ENCODE peak calls at places on chromosomes 5 and 9, in nine cellular contexts. One of them, this sample, is unnamed.

GRCh38 chr5:172786736-172787462 is 15.9 kb upstream of the DUSP1 start:
- DNase-seq in stimulated activated CD4-positive, alpha-beta T cell treated with anti-CD3 and anti-CD28 coated beads, Interleukin-1b, Interleukin-23, amount 100 ng/mL, for 24 hours: no peak
- DNase-seq in left ventricle myocardium inferior: no peak
- DNase-seq in AML-193: no peak
- DNase-seq in BJ: no peak
- DNase-seq in HTR-8/SVneo: no peak
- DNase-seq in globus pallidus: no peak
- DNase-seq in NCI-H2029: no peak
- DNase-seq in ovary: no peak
- DNase-seq in this sample: no peak

GRCh38 chr5:92939428-92939827 is 641.6 kb downstream of the NR2F1-AS1 start:
- DNase-seq in globus pallidus: no peak
- DNase-seq in left ventricle myocardium inferior: no peak
- DNase-seq in BJ: no peak
- DNase-seq in AML-193: no peak
- DNase-seq in stimulated activated CD4-positive, alpha-beta T cell treated with anti-CD3 and anti-CD28 coated beads, Interleukin-1b, Interleukin-23, amount 100 ng/mL, for 24 hours: no peak
- DNase-seq in ovary: no peak
- DNase-seq in NCI-H2029: no peak
- DNase-seq in HTR-8/SVneo: no peak
- DNase-seq in this sample: no peak

GRCh38 chr5:143041972-143042770 is 272.0 kb downstream of the ARHGAP26 start:
- DNase-seq in stimulated activated CD4-positive, alpha-beta T cell treated with anti-CD3 and anti-CD28 coated beads, Interleukin-1b, Interleukin-23, amount 100 ng/mL, for 24 hours: no peak
- DNase-seq in ovary: no peak
- DNase-seq in globus pallidus: no peak
- DNase-seq in left ventricle myocardium inferior: no peak
- DNase-seq in HTR-8/SVneo: no peak
- DNase-seq in BJ: no peak
- DNase-seq in AML-193: no peak
- DNase-seq in NCI-H2029: peak
- DNase-seq in this sample: no peak

GRCh38 chr9:103713631-103714030 is 380.5 kb upstream of the SMC2 start:
- DNase-seq in ovary: no peak
- DNase-seq in BJ: no peak
- DNase-seq in stimulated activated CD4-positive, alpha-beta T cell treated with anti-CD3 and anti-CD28 coated beads, Interleukin-1b, Interleukin-23, amount 100 ng/mL, for 24 hours: no peak
- DNase-seq in AML-193: no peak
- DNase-seq in NCI-H2029: no peak
- DNase-seq in globus pallidus: no peak
- DNase-seq in left ventricle myocardium inferior: no peak
- DNase-seq in HTR-8/SVneo: no peak
- DNase-seq in this sample: no peak

GRCh38 chr5:10118150-10118549 is 131.5 kb downstream of the ATPSCKMT start:
- DNase-seq in ovary: no peak
- DNase-seq in stimulated activated CD4-positive, alpha-beta T cell treated with anti-CD3 and anti-CD28 coated beads, Interleukin-1b, Interleukin-23, amount 100 ng/mL, for 24 hours: no peak
- DNase-seq in HTR-8/SVneo: no peak
- DNase-seq in left ventricle myocardium inferior: no peak
- DNase-seq in AML-193: no peak
- DNase-seq in globus pallidus: no peak
- DNase-seq in NCI-H2029: no peak
- DNase-seq in BJ: peak
- DNase-seq in this sample: no peak

GRCh38 chr5:79202076-79202475 is 33.9 kb upstream of the JMY start:
- DNase-seq in AML-193: no peak
- DNase-seq in globus pallidus: no peak
- DNase-seq in ovary: no peak
- DNase-seq in NCI-H2029: no peak
- DNase-seq in BJ: no peak
- DNase-seq in HTR-8/SVneo: peak
- DNase-seq in left ventricle myocardium inferior: no peak
- DNase-seq in stimulated activated CD4-positive, alpha-beta T cell treated with anti-CD3 and anti-CD28 coated beads, Interleukin-1b, Interleukin-23, amount 100 ng/mL, for 24 hours: no peak
- DNase-seq in this sample: no peak

GRCh38 chr5:138873096-138873885 is 1.8 kb downstream of the LRRTM2 start:
- DNase-seq in ovary: no peak
- DNase-seq in globus pallidus: peak
- DNase-seq in stimulated activated CD4-positive, alpha-beta T cell treated with anti-CD3 and anti-CD28 coated beads, Interleukin-1b, Interleukin-23, amount 100 ng/mL, for 24 hours: no peak
- DNase-seq in HTR-8/SVneo: no peak
- DNase-seq in AML-193: no peak
- DNase-seq in BJ: no peak
- DNase-seq in left ventricle myocardium inferior: no peak
- DNase-seq in NCI-H2029: no peak
- DNase-seq in this sample: no peak

GRCh38 chr5:17896605-17897004 is 262.3 kb downstream of the TAF11L14 start:
- DNase-seq in ovary: no peak
- DNase-seq in stimulated activated CD4-positive, alpha-beta T cell treated with anti-CD3 and anti-CD28 coated beads, Interleukin-1b, Interleukin-23, amount 100 ng/mL, for 24 hours: no peak
- DNase-seq in left ventricle myocardium inferior: no peak
- DNase-seq in globus pallidus: no peak
- DNase-seq in HTR-8/SVneo: no peak
- DNase-seq in AML-193: peak
- DNase-seq in NCI-H2029: no peak
- DNase-seq in BJ: no peak
- DNase-seq in this sample: no peak

GRCh38 chr5:88551724-88552345 is 283.2 kb upstream of the TMEM161B start:
- DNase-seq in globus pallidus: peak
- DNase-seq in ovary: no peak
- DNase-seq in left ventricle myocardium inferior: no peak
- DNase-seq in AML-193: no peak
- DNase-seq in BJ: no peak
- DNase-seq in HTR-8/SVneo: no peak
- DNase-seq in NCI-H2029: no peak
- DNase-seq in stimulated activated CD4-positive, alpha-beta T cell treated with anti-CD3 and anti-CD28 coated beads, Interleukin-1b, Interleukin-23, amount 100 ng/mL, for 24 hours: no peak
- DNase-seq in this sample: no peak

GRCh38 chr5:111194053-111194452 is 30.1 kb upstream of the CAMK4 start:
- DNase-seq in NCI-H2029: no peak
- DNase-seq in globus pallidus: no peak
- DNase-seq in AML-193: no peak
- DNase-seq in HTR-8/SVneo: no peak
- DNase-seq in stimulated activated CD4-positive, alpha-beta T cell treated with anti-CD3 and anti-CD28 coated beads, Interleukin-1b, Interleukin-23, amount 100 ng/mL, for 24 hours: no peak
- DNase-seq in left ventricle myocardium inferior: no peak
- DNase-seq in ovary: no peak
- DNase-seq in BJ: no peak
- DNase-seq in this sample: no peak

GRCh38 chr9:22084336-22085035 is 75.4 kb upstream of the CDKN2B start:
- DNase-seq in stimulated activated CD4-positive, alpha-beta T cell treated with anti-CD3 and anti-CD28 coated beads, Interleukin-1b, Interleukin-23, amount 100 ng/mL, for 24 hours: no peak
- DNase-seq in NCI-H2029: no peak
- DNase-seq in left ventricle myocardium inferior: no peak
- DNase-seq in HTR-8/SVneo: peak
- DNase-seq in ovary: no peak
- DNase-seq in BJ: peak
- DNase-seq in AML-193: no peak
- DNase-seq in globus pallidus: no peak
- DNase-seq in this sample: no peak

GRCh38 chr5:180121799-180122198 is 50.2 kb upstream of the RNF130 start:
- DNase-seq in stimulated activated CD4-positive, alpha-beta T cell treated with anti-CD3 and anti-CD28 coated beads, Interleukin-1b, Interleukin-23, amount 100 ng/mL, for 24 hours: no peak
- DNase-seq in left ventricle myocardium inferior: no peak
- DNase-seq in globus pallidus: peak
- DNase-seq in HTR-8/SVneo: no peak
- DNase-seq in ovary: no peak
- DNase-seq in AML-193: no peak
- DNase-seq in NCI-H2029: no peak
- DNase-seq in BJ: no peak
- DNase-seq in this sample: no peak

GRCh38 chr9:18457498-18457897 is 16.5 kb upstream of the ADAMTSL1 start:
- DNase-seq in BJ: no peak
- DNase-seq in ovary: no peak
- DNase-seq in AML-193: no peak
- DNase-seq in left ventricle myocardium inferior: no peak
- DNase-seq in globus pallidus: no peak
- DNase-seq in HTR-8/SVneo: no peak
- DNase-seq in NCI-H2029: no peak
- DNase-seq in stimulated activated CD4-positive, alpha-beta T cell treated with anti-CD3 and anti-CD28 coated beads, Interleukin-1b, Interleukin-23, amount 100 ng/mL, for 24 hours: no peak
- DNase-seq in this sample: no peak

GRCh38 chr5:110644357-110644756 is 82.1 kb downstream of the TMEM232 start:
- DNase-seq in ovary: no peak
- DNase-seq in AML-193: no peak
- DNase-seq in left ventricle myocardium inferior: no peak
- DNase-seq in HTR-8/SVneo: no peak
- DNase-seq in BJ: no peak
- DNase-seq in globus pallidus: no peak
- DNase-seq in stimulated activated CD4-positive, alpha-beta T cell treated with anti-CD3 and anti-CD28 coated beads, Interleukin-1b, Interleukin-23, amount 100 ng/mL, for 24 hours: no peak
- DNase-seq in NCI-H2029: no peak
- DNase-seq in this sample: no peak

GRCh38 chr5:105134328-105134727 is 1571.7 kb upstream of the NUDT12 start:
- DNase-seq in NCI-H2029: no peak
- DNase-seq in BJ: no peak
- DNase-seq in AML-193: no peak
- DNase-seq in left ventricle myocardium inferior: no peak
- DNase-seq in HTR-8/SVneo: no peak
- DNase-seq in ovary: no peak
- DNase-seq in stimulated activated CD4-positive, alpha-beta T cell treated with anti-CD3 and anti-CD28 coated beads, Interleukin-1b, Interleukin-23, amount 100 ng/mL, for 24 hours: no peak
- DNase-seq in globus pallidus: no peak
- DNase-seq in this sample: no peak

GRCh38 chr5:129554134-129554904 is 94.2 kb downstream of the ADAMTS19 start:
- DNase-seq in NCI-H2029: no peak
- DNase-seq in BJ: no peak
- DNase-seq in AML-193: no peak
- DNase-seq in stimulated activated CD4-positive, alpha-beta T cell treated with anti-CD3 and anti-CD28 coated beads, Interleukin-1b, Interleukin-23, amount 100 ng/mL, for 24 hours: no peak
- DNase-seq in left ventricle myocardium inferior: no peak
- DNase-seq in globus pallidus: no peak
- DNase-seq in HTR-8/SVneo: no peak
- DNase-seq in ovary: no peak
- DNase-seq in this sample: no peak

GRCh38 chr5:2001300-2001699 is 118.6 kb upstream of the IRX4 start:
- DNase-seq in left ventricle myocardium inferior: no peak
- DNase-seq in stimulated activated CD4-positive, alpha-beta T cell treated with anti-CD3 and anti-CD28 coated beads, Interleukin-1b, Interleukin-23, amount 100 ng/mL, for 24 hours: no peak
- DNase-seq in ovary: no peak
- DNase-seq in globus pallidus: no peak
- DNase-seq in HTR-8/SVneo: no peak
- DNase-seq in NCI-H2029: no peak
- DNase-seq in BJ: no peak
- DNase-seq in AML-193: no peak
- DNase-seq in this sample: no peak

GRCh38 chr5:154740483-154740882 is 14.7 kb upstream of the LARP1 start:
- DNase-seq in HTR-8/SVneo: no peak
- DNase-seq in globus pallidus: peak
- DNase-seq in NCI-H2029: no peak
- DNase-seq in AML-193: no peak
- DNase-seq in BJ: no peak
- DNase-seq in ovary: peak
- DNase-seq in stimulated activated CD4-positive, alpha-beta T cell treated with anti-CD3 and anti-CD28 coated beads, Interleukin-1b, Interleukin-23, amount 100 ng/mL, for 24 hours: no peak
- DNase-seq in left ventricle myocardium inferior: peak
- DNase-seq in this sample: no peak

GRCh38 chr9:132168347-132168746 is 6.5 kb downstream of the NTNG2 start:
- DNase-seq in AML-193: no peak
- DNase-seq in globus pallidus: peak
- DNase-seq in left ventricle myocardium inferior: no peak
- DNase-seq in ovary: no peak
- DNase-seq in HTR-8/SVneo: no peak
- DNase-seq in NCI-H2029: peak
- DNase-seq in stimulated activated CD4-positive, alpha-beta T cell treated with anti-CD3 and anti-CD28 coated beads, Interleukin-1b, Interleukin-23, amount 100 ng/mL, for 24 hours: no peak
- DNase-seq in BJ: no peak
- DNase-seq in this sample: no peak

GRCh38 chr9:108351571-108351970 is 504.2 kb downstream of the ACTL7B start:
- DNase-seq in HTR-8/SVneo: no peak
- DNase-seq in BJ: no peak
- DNase-seq in NCI-H2029: no peak
- DNase-seq in stimulated activated CD4-positive, alpha-beta T cell treated with anti-CD3 and anti-CD28 coated beads, Interleukin-1b, Interleukin-23, amount 100 ng/mL, for 24 hours: no peak
- DNase-seq in AML-193: no peak
- DNase-seq in ovary: no peak
- DNase-seq in globus pallidus: no peak
- DNase-seq in left ventricle myocardium inferior: no peak
- DNase-seq in this sample: no peak

GRCh38 chr5:148491793-148492184 is 108.0 kb downstream of the FBXO38 start:
- DNase-seq in globus pallidus: no peak
- DNase-seq in HTR-8/SVneo: no peak
- DNase-seq in ovary: no peak
- DNase-seq in NCI-H2029: no peak
- DNase-seq in left ventricle myocardium inferior: no peak
- DNase-seq in BJ: no peak
- DNase-seq in stimulated activated CD4-positive, alpha-beta T cell treated with anti-CD3 and anti-CD28 coated beads, Interleukin-1b, Interleukin-23, amount 100 ng/mL, for 24 hours: no peak
- DNase-seq in AML-193: no peak
- DNase-seq in this sample: no peak